ENCODE peak calls at places on chromosomes 3 and 15, in eight cellular contexts. M is hepatocyte, I is AG04450, T is fibroblast of mammary gland, L is AG10803, V is GM23338, O is tibial nerve, Q is bronchial epithelial cell. K is an unnamed sample.

GRCh38 chr15:73905224-73905827 is 20.9 kb upstream of the LOXL1 start:
- DNase-seq in O (no peak), Q (no peak), I (no peak), T (no peak), V (no peak), L (no peak), M (no peak), K (no peak)

GRCh38 chr3:158659454-158660237 is 12.8 kb downstream of the LXN start:
- DNase-seq in T (peak), V (peak), I (peak), L (peak), O (peak), Q (peak), M (peak), K (peak)

GRCh38 chr3:187186375-187186774 is 10.9 kb upstream of the RTP1 start:
- DNase-seq in M (no peak), T (no peak), O (no peak), V (no peak), L (no peak), I (no peak), Q (no peak), K (no peak)

GRCh38 chr3:134922866-134923265 is 127.8 kb downstream of the EPHB1 start:
- DNase-seq in T (no peak), L (no peak), Q (no peak), I (no peak), V (no peak), O (no peak), M (no peak), K (no peak)

GRCh38 chr3:14425574-14426304 is 23.3 kb downstream of the SLC6A6 start:
- DNase-seq in Q (peak), V (no peak), O (no peak), M (no peak), L (no peak), I (no peak), T (no peak), K (no peak)

GRCh38 chr3:35335703-35336102 is 303.6 kb upstream of the ARPP21 start:
- DNase-seq in T (no peak), L (no peak), I (no peak), O (no peak), Q (peak), V (peak), M (no peak), K (peak)

GRCh38 chr3:11095932-11096265 is 58.4 kb upstream of the HRH1 start:
- DNase-seq in V (peak), T (no peak), O (no peak), L (no peak), I (no peak), Q (no peak), M (no peak), K (peak)

GRCh38 chr3:187368251-187368733 is at the start of gene RTP4:
- DNase-seq in O (peak), M (peak), I (no peak), V (no peak), L (peak), T (peak), Q (peak), K (peak)

GRCh38 chr3:142660904-142661303 is 62.9 kb upstream of the TRPC1 start:
- DNase-seq in L (no peak), I (no peak), Q (no peak), V (no peak), O (no peak), M (no peak), T (no peak), K (no peak)

GRCh38 chr3:60045686-60046085 is 995.9 kb upstream of the CFAP20DC start:
- DNase-seq in O (no peak), M (no peak), L (no peak), V (no peak), Q (no peak), I (no peak), T (no peak), K (no peak)

GRCh38 chr3:46861996-46862688 is 1.1 kb downstream of the MYL3 start:
- DNase-seq in M (no peak), O (no peak), Q (no peak), I (no peak), L (no peak), T (no peak), V (no peak), K (no peak)

GRCh38 chr3:45199837-45200648 is 26.0 kb downstream of the TMEM158 start:
- DNase-seq in T (peak), M (peak), L (peak), I (no peak), O (no peak), V (peak), Q (peak), K (peak)

GRCh38 chr15:66655511-66655910 is 46.5 kb upstream of the SMAD6 start:
- DNase-seq in I (no peak), T (no peak), O (no peak), M (no peak), L (no peak), Q (no peak), V (no peak), K (no peak)

GRCh38 chr3:179324270-179324754 is 1.5 kb downstream of the ZNF639 start:
- DNase-seq in L (peak), I (no peak), M (peak), T (peak), Q (peak), V (no peak), O (no peak), K (peak)

DNA sequence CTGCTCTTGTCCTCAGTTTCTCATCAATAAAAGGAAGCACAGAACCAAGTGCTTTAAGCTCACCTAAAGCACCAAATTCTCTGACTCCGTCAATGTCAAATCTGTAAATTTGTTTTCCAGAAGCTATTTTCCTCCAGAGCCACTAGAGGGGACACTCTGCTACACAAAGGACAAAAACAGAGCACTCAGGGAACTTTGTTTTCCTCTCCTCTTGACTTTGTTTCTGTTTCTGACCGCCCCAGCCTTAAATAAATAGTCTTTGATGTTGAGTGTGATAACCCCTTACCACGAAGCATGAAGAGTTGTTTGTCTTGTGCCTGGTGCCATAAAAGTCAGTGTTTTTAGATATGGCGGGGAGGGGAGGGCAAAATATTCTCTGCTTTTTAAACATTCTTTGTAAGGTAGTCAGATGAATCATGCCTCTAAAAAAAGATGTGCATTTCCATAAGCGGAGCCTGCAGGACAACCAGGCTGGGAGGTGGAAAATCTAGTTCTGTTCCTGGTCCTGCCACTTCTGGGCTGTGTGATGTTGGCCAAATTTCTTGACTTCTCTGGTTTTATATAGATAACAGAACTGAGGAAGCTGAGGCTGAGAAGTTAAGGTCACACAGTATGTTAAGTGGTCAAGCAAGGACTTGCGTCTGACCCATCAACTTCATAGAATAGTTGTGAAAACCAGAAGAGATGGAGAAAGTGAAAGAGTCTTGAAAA is 7.3 kb upstream of the ZBTB38 start:
- DNase-seq in O (peak), M (peak), V (peak), T (peak), I (no peak), L (peak), Q (peak), K (peak)
- H3K4me3 ChIP-seq in O (no peak), M (no peak), V (no peak), T (no peak), I (no peak), L (peak), Q (no peak), K (peak)

GRCh38 chr15:62277816-62278394 is 112.8 kb upstream of the C2CD4B start:
- DNase-seq in V (peak), I (no peak), L (no peak), T (no peak), O (no peak), Q (no peak), M (no peak), K (no peak)
- TF ChIP-seq CTCF in V (peak), I (no peak), L (no peak), T (no peak), O (no peak), Q (no peak), M (no peak), K (no peak)

GRCh38 chr3:184560992-184561328 is 625 bp upstream of the EPHB3 start:
- DNase-seq in V (no peak), M (no peak), L (no peak), Q (peak), T (no peak), O (no peak), I (peak), K (no peak)
- H3K4me3 ChIP-seq in V (peak), M (no peak), L (peak), Q (peak), T (peak), O (peak), I (peak), K (no peak)

DNA sequence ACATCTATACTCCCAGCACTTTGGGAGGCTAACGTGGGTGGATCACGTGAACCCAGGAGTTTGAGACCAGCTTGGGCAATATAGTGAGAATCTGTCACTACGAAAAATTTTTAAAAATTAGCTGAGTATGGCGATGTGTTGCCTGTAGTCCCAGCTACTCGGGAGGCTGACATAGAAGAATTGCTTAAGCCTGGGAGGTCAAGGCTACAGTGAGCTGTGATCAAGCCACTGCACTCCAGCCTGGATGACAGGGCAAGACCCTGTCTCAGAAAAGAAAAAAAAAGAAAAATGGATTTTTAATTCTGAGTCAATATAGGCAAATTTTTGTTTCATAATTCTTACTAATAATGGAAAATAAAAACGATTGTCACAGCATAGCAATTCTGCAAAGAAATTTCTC is 13.3 kb downstream of the C3orf49 start:
- DNase-seq in Q (no peak), L (no peak), I (no peak), O (no peak), V (no peak), M (no peak), T (no peak), K (no peak)
- TF ChIP-seq CTCF in Q (no peak), L (no peak), I (no peak), O (no peak), V (no peak), M (no peak), T (no peak), K (no peak)

DNA sequence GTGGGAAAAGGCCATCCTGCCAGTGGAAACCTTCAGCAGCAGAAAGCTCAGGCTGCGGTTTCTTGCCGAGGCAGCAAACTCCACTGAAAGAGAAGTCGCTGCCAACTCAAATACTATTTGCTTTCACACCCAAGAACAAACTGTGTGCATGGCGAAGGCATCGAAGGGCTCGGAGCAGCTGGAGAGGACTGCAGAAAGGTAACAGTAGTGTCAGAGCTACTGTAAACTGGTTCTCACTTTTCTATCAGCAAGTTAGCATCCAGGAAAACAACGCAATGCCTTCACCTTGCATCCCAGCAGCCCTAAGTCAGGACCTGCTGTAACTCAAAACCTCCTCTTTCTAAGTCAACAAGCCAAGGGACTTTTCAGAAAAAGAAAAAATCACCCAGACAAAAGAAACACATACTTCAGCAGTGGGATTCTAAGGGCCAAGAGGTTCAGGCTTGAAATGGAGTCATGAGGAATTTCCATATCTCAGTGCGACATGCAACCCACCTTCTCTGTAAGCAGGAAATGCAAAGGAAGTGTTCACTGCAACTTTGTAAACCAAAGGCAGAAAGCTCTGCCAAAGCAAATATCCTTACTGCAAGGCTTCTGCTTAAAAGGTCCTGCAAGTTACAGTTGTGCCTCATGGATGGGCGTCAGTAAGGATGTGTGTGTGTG is 193.5 kb downstream of the FOXP1 start:
- DNase-seq in O (peak), T (peak), M (peak), I (no peak), V (peak), Q (peak), L (peak), K (peak)
- H3K4me3 ChIP-seq in O (peak), T (no peak), M (no peak), I (peak), V (no peak), Q (no peak), L (no peak), K (no peak)

DNA sequence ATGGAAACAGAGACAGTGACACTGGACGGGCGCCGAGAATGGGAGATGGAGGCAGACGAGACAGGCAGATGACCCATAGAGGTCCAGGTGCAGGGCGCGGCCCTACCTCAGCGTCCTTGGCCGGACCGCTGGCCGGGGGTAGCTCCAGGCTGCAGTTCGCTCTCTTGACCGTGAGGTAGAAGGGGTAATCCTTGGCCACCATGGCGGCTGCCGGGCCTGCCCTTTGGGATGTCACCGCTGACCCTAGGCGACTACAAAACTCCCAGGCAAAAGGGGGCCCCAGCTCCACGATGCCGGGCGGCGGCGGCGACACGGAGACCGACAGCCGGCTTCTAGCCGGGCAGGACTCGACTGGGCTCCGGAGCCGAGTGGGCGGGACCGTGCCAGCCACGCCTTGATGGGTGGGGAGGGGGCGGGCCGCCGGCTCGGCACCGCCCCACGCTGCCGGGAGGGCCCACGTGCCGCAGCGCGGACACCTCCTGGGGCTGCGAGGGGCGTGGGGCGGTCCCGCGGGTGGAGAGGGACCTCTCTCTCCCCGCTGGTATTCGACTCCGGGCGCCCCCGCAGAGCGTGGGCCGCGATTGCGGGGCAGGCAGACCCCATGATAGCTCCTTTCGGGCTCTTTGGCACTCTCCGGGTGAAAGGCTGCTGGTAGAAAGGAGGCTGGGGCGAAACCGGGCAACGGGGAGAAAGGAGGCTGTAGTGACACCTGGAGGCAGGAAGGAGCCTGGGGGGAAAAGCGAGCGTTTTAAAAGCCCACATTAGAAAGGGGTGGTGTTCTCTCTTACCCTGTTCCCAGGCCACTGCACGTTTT is at the start of gene ARHGEF3:
- DNase-seq in V (peak), I (no peak), T (peak), L (peak), M (peak), O (peak), Q (peak), K (peak)
- TF ChIP-seq CTCF in V (peak), I (peak), T (peak), L (peak), M (peak), O (peak), Q (peak), K (peak)

DNA sequence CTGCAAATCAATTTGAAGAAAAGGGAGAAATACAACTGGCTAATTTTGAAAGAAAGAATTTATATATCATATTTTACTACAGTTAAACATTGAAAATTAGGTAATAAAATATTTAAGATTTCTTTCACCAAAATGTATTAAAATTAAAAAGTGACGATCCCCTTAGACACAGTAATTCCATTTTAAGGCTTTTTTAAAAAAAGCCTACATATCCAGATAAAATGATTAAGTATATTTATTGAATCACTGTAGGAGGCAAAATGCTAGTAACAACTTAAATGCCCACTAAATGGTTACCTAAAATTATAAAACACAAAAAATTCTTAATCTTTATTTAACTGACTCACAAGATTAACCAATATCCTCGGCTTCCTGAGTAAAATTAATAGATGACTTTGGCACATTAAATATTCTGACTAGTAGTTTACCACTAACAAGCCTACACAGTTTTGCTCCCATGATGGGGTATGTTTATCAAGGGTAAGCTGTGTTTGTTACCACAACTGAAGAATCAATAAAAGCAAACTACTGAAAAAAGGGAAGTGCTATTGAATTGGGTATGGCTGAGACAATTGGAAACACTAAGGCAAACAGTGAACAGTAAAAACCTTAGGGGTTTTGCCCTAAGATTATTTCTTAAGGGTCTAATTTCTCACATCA is 28.4 kb downstream of the ANKRD28 start:
- DNase-seq in L (no peak), I (no peak), M (no peak), Q (peak), T (peak), O (no peak), V (no peak), K (no peak)
- H3K4me3 ChIP-seq in L (no peak), I (no peak), M (no peak), Q (no peak), T (no peak), O (no peak), V (no peak), K (no peak)

GRCh38 chr3:127749361-127749760 is 73.0 kb downstream of the MGLL start:
- DNase-seq in L (no peak), O (no peak), T (no peak), V (no peak), I (no peak), Q (no peak), M (no peak), K (no peak)

GRCh38 chr3:127748754-127749327 is 73.5 kb downstream of the MGLL start:
- DNase-seq in O (no peak), Q (no peak), T (peak), L (peak), M (no peak), I (no peak), V (no peak), K (no peak)

GRCh38 chr3:127751163-127751621 is 71.1 kb downstream of the MGLL start:
- DNase-seq in I (no peak), L (no peak), V (no peak), O (no peak), T (no peak), Q (peak), M (no peak), K (no peak)

GRCh38 chr3:127750226-127751031 is 71.9 kb downstream of the MGLL start:
- DNase-seq in O (no peak), I (peak), M (no peak), Q (peak), V (no peak), L (peak), T (peak), K (peak)

DNA sequence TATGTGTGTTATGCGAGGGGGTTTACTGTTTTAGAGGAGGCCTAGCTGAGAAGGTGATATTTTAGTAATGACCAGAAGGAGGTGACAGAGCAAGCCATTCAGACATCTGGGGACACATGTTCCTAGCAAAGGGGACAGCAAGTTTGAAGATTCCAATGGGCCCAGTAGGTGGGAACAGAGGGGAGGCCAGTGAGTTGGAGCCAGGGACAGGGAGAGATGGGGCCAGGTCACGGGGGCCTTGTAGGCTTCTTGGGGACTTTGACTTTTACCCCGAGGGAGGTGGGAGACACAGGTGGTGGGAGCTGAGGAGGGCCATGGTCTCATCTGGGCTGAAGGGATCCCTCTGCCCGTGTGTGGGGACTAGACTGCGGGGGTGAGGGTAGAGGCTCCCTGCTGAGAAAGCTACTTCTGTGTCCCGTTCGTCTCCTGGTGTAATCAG is 72.5 kb downstream of the MGLL start:
- DNase-seq in I (no peak), L (no peak), Q (no peak), T (no peak), M (no peak), V (peak), O (no peak), K (no peak)
- TF ChIP-seq CTCF in I (no peak), L (peak), Q (no peak), T (no peak), M (no peak), V (peak), O (no peak), K (no peak)